ENCODE peak calls at places on chromosomes 12 and 14, in five cellular contexts. One of them, this sample, is unnamed.

GRCh38 chr12:2886768-2887450 is 3.8 kb upstream of the TULP3 start:
- DNase-seq in PC-3: no peak
- DNase-seq in spleen: no peak
- DNase-seq in AG09319: no peak
- DNase-seq in left ventricle myocardium inferior: no peak
- DNase-seq in this sample: no peak

GRCh38 chr14:100308112-100308792 is 2.0 kb upstream of the SLC25A29 start:
- DNase-seq in PC-3: peak
- DNase-seq in spleen: no peak
- DNase-seq in AG09319: no peak
- DNase-seq in left ventricle myocardium inferior: no peak
- DNase-seq in this sample: no peak

GRCh38 chr12:114936148-114937099 is 252.4 kb upstream of the TBX3 start:
- DNase-seq in PC-3: peak
- DNase-seq in spleen: no peak
- DNase-seq in AG09319: no peak
- DNase-seq in left ventricle myocardium inferior: no peak
- DNase-seq in this sample: no peak

GRCh38 chr14:102592969-102593840 is 756 bp downstream of the RCOR1 start:
- DNase-seq in PC-3: peak
- DNase-seq in spleen: peak
- DNase-seq in AG09319: no peak
- DNase-seq in left ventricle myocardium inferior: peak
- DNase-seq in this sample: no peak

GRCh38 chr14:101032433-101032832 is 128.9 kb upstream of the RTL1 start:
- DNase-seq in PC-3: no peak
- DNase-seq in spleen: no peak
- DNase-seq in AG09319: no peak
- DNase-seq in left ventricle myocardium inferior: no peak
- DNase-seq in this sample: no peak

GRCh38 chr12:88834226-88834625 is 254.0 kb upstream of the KITLG start:
- DNase-seq in PC-3: peak
- DNase-seq in spleen: no peak
- DNase-seq in AG09319: no peak
- DNase-seq in left ventricle myocardium inferior: no peak
- DNase-seq in this sample: no peak

GRCh38 chr12:47534695-47535094 is 171.1 kb downstream of the RPAP3 start:
- DNase-seq in PC-3: peak
- DNase-seq in spleen: no peak
- DNase-seq in AG09319: no peak
- DNase-seq in left ventricle myocardium inferior: no peak
- DNase-seq in this sample: no peak

GRCh38 chr14:50396636-50397460 is at the start of gene CDKL1:
- DNase-seq in PC-3: peak
- DNase-seq in spleen: peak
- DNase-seq in AG09319: peak
- DNase-seq in left ventricle myocardium inferior: peak
- DNase-seq in this sample: no peak

GRCh38 chr14:71289536-71289935 is 382.3 kb downstream of the PCNX1 start:
- DNase-seq in PC-3: peak
- DNase-seq in spleen: no peak
- DNase-seq in AG09319: no peak
- DNase-seq in left ventricle myocardium inferior: no peak
- DNase-seq in this sample: no peak

GRCh38 chr14:104036250-104036649 is 49.2 kb upstream of the ASPG start:
- DNase-seq in PC-3: no peak
- DNase-seq in spleen: no peak
- DNase-seq in AG09319: no peak
- DNase-seq in left ventricle myocardium inferior: no peak
- DNase-seq in this sample: no peak

GRCh38 chr12:75890660-75891059 is 140.9 kb downstream of the PHLDA1 start:
- DNase-seq in PC-3: peak
- DNase-seq in spleen: no peak
- DNase-seq in AG09319: no peak
- DNase-seq in left ventricle myocardium inferior: no peak
- DNase-seq in this sample: no peak

GRCh38 chr12:50218386-50218785 is 51.2 kb upstream of the CERS5 start:
- DNase-seq in PC-3: peak
- DNase-seq in spleen: no peak
- DNase-seq in AG09319: no peak
- DNase-seq in left ventricle myocardium inferior: no peak
- DNase-seq in this sample: no peak

GRCh38 chr12:31003861-31004640 is 69.6 kb upstream of the DDX11 start:
- DNase-seq in PC-3: no peak
- DNase-seq in spleen: peak
- DNase-seq in AG09319: no peak
- DNase-seq in left ventricle myocardium inferior: no peak
- DNase-seq in this sample: no peak

DNA sequence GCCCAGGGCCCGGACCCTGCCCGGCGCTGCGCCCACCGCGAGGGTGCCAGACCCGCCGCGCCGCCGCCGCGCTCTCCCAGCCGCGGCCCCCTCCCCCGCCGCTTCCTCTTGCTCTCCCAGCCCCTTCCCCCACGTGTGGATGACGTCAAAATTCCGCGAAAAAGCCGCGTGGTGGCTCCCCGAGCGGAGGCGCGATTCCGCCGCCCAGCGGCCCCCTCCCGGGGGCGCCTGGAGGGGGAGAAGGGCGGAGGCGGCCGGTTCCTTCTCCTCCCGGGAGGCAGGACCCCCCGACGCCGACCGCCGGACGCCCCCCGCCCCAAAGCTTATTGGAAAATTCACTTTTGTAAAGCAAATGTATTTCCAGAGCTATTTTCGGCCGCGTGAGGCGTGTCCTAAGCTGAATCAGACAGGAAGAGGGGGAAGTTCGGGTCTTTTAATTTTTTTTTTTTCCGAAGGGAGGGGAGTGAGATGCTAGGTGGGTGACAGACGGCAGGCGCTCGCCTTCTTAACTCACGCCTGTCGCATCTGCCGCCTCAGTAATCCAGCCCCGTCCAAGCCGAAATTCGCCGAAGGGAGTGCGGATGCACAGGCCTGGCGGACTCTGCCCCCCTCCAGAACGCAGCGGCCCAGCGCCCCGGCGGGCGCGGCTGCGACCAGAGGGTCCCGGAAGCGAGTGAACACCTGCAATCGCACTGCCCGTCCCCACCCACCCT is 4.1 kb upstream of the CCND2 start:
- DNase-seq in PC-3: no peak
- DNase-seq in spleen: peak
- DNase-seq in AG09319: no peak
- DNase-seq in left ventricle myocardium inferior: peak
- DNase-seq in this sample: peak
- TF ChIP-seq CTCF in PC-3: no peak
- TF ChIP-seq CTCF in spleen: peak
- TF ChIP-seq CTCF in AG09319: no peak
- TF ChIP-seq CTCF in left ventricle myocardium inferior: peak
- TF ChIP-seq CTCF in this sample: no peak

GRCh38 chr12:52006726-52007157 is at the start of gene TAMALIN:
- DNase-seq in PC-3: no peak
- DNase-seq in spleen: peak
- DNase-seq in AG09319: no peak
- DNase-seq in left ventricle myocardium inferior: peak
- DNase-seq in this sample: no peak
- TF ChIP-seq CTCF in PC-3: no peak
- TF ChIP-seq CTCF in spleen: no peak
- TF ChIP-seq CTCF in AG09319: no peak
- TF ChIP-seq CTCF in left ventricle myocardium inferior: no peak
- TF ChIP-seq CTCF in this sample: no peak

GRCh38 chr14:61630399-61630798 is 64.9 kb upstream of the HIF1A start:
- DNase-seq in PC-3: peak
- DNase-seq in spleen: no peak
- DNase-seq in AG09319: no peak
- DNase-seq in left ventricle myocardium inferior: no peak
- DNase-seq in this sample: no peak
- TF ChIP-seq CTCF in PC-3: no peak
- TF ChIP-seq CTCF in spleen: no peak
- TF ChIP-seq CTCF in AG09319: no peak
- TF ChIP-seq CTCF in left ventricle myocardium inferior: no peak
- TF ChIP-seq CTCF in this sample: no peak

DNA sequence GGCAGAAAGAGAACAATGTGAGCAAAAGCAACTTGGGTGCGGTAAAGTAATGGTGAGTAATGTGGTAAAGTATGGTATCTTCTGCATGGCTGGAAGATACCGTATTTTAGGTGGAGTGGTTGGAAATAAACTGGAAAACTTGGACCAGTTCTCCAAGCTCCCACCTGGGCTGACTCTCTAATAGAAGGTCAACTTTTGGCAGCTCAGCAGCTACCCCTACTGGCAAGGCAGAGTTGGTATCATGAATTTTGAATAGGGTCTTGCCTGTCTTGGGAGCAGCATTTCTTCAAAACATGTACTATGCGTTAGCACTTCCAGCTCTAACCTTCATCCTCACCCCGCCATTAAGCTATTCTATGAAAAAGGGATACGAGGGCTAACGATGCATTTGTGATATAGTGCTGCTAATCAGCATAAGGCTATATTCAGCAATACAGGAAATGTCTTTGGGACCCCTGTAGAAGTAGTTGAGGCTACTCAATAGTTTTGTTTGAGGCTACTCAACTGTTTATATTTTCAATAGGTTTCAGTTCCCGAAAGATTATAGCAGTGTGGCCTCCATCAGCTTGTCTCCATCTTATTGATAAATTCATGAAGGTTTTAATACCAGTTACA is 276.3 kb upstream of the FAR2 start:
- DNase-seq in PC-3: peak
- DNase-seq in spleen: no peak
- DNase-seq in AG09319: peak
- DNase-seq in left ventricle myocardium inferior: no peak
- DNase-seq in this sample: no peak
- TF ChIP-seq CTCF in PC-3: no peak
- TF ChIP-seq CTCF in spleen: peak
- TF ChIP-seq CTCF in AG09319: peak
- TF ChIP-seq CTCF in left ventricle myocardium inferior: peak
- TF ChIP-seq CTCF in this sample: no peak

DNA sequence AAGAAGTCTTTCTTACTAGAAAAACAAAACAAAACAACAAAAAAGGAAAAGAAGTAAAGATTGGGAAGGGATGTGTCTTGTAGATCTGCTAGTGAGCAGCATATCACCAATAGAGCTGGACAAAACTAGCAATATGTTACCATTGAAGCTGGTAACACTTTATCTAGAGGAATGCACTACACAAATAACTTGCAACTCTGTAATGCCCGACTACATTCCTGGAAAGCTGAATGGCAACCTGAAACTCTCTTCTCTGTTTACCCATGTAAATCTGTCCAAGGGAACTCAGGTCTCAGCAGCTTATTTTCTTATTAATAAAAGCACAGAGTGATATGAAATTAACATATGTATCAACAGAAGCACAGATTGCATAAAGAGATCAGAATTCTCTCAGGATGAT is 624.4 kb downstream of the KCNH5 start:
- DNase-seq in PC-3: no peak
- DNase-seq in spleen: no peak
- DNase-seq in AG09319: no peak
- DNase-seq in left ventricle myocardium inferior: no peak
- DNase-seq in this sample: no peak
- TF ChIP-seq CTCF in PC-3: no peak
- TF ChIP-seq CTCF in spleen: no peak
- TF ChIP-seq CTCF in AG09319: no peak
- TF ChIP-seq CTCF in left ventricle myocardium inferior: no peak
- TF ChIP-seq CTCF in this sample: no peak

This sample was measured in omental fat pad.